ENCODE peak calls at places on chromosomes 1 and 21, in seven cellular contexts. One of them, this sample, is unnamed.

GRCh38 chr1:43309626-43310025 is 8.8 kb downstream of the TIE1 start:
- DNase-seq in activated CD8-positive, alpha-beta memory T cell treated with anti-CD3 and anti-CD28 coated beads, Interleukin-2, amount 10 ng/mL, durations not matched to agents 7 days and 5 days: no peak
- DNase-seq in lung: no peak
- DNase-seq in activated CD8-positive, alpha-beta T cell treated with anti-CD3 and anti-CD28 coated beads for 36 hours: no peak
- DNase-seq in epithelial cell of esophagus: peak; percentile 37
- DNase-seq in GM23248: peak; percentile 42
- DNase-seq in SW480: no peak
- DNase-seq in this sample: no peak

GRCh38 chr21:41666641-41667051 is 100.2 kb downstream of the RIPK4 start:
- DNase-seq in activated CD8-positive, alpha-beta memory T cell treated with anti-CD3 and anti-CD28 coated beads, Interleukin-2, amount 10 ng/mL, durations not matched to agents 7 days and 5 days: no peak
- DNase-seq in lung: no peak
- DNase-seq in activated CD8-positive, alpha-beta T cell treated with anti-CD3 and anti-CD28 coated beads for 36 hours: no peak
- DNase-seq in epithelial cell of esophagus: no peak
- DNase-seq in GM23248: no peak
- DNase-seq in SW480: no peak
- DNase-seq in this sample: no peak

GRCh38 chr1:104991702-104992101 is 1242.0 kb downstream of the AMY1C start:
- DNase-seq in activated CD8-positive, alpha-beta memory T cell treated with anti-CD3 and anti-CD28 coated beads, Interleukin-2, amount 10 ng/mL, durations not matched to agents 7 days and 5 days: no peak
- DNase-seq in lung: no peak
- DNase-seq in activated CD8-positive, alpha-beta T cell treated with anti-CD3 and anti-CD28 coated beads for 36 hours: no peak
- DNase-seq in epithelial cell of esophagus: peak; percentile 39
- DNase-seq in GM23248: no peak
- DNase-seq in SW480: no peak
- DNase-seq in this sample: no peak

GRCh38 chr1:110210604-110211502 is 739 bp downstream of the KCNC4 start:
- DNase-seq in activated CD8-positive, alpha-beta memory T cell treated with anti-CD3 and anti-CD28 coated beads, Interleukin-2, amount 10 ng/mL, durations not matched to agents 7 days and 5 days: peak; percentile 72
- DNase-seq in lung: peak; percentile 35
- DNase-seq in activated CD8-positive, alpha-beta T cell treated with anti-CD3 and anti-CD28 coated beads for 36 hours: peak; percentile 72
- DNase-seq in epithelial cell of esophagus: peak; percentile 45
- DNase-seq in GM23248: peak; percentile 74
- DNase-seq in SW480: peak; percentile 52
- DNase-seq in this sample: peak; percentile 70

GRCh38 chr21:26719750-26720149 is 125.5 kb downstream of the ADAMTS1 start:
- DNase-seq in activated CD8-positive, alpha-beta memory T cell treated with anti-CD3 and anti-CD28 coated beads, Interleukin-2, amount 10 ng/mL, durations not matched to agents 7 days and 5 days: no peak
- DNase-seq in lung: no peak
- DNase-seq in activated CD8-positive, alpha-beta T cell treated with anti-CD3 and anti-CD28 coated beads for 36 hours: no peak
- DNase-seq in epithelial cell of esophagus: no peak
- DNase-seq in GM23248: no peak
- DNase-seq in SW480: no peak
- DNase-seq in this sample: no peak

GRCh38 chr1:233459470-233459945 is 132.0 kb downstream of the MAP3K21 start:
- DNase-seq in activated CD8-positive, alpha-beta memory T cell treated with anti-CD3 and anti-CD28 coated beads, Interleukin-2, amount 10 ng/mL, durations not matched to agents 7 days and 5 days: no peak
- DNase-seq in lung: no peak
- DNase-seq in activated CD8-positive, alpha-beta T cell treated with anti-CD3 and anti-CD28 coated beads for 36 hours: peak; percentile 6
- DNase-seq in epithelial cell of esophagus: no peak
- DNase-seq in GM23248: no peak
- DNase-seq in SW480: no peak
- DNase-seq in this sample: peak; percentile 24

GRCh38 chr1:19437911-19438310 is 47.4 kb downstream of the CAPZB start:
- DNase-seq in activated CD8-positive, alpha-beta memory T cell treated with anti-CD3 and anti-CD28 coated beads, Interleukin-2, amount 10 ng/mL, durations not matched to agents 7 days and 5 days: no peak
- DNase-seq in lung: no peak
- DNase-seq in activated CD8-positive, alpha-beta T cell treated with anti-CD3 and anti-CD28 coated beads for 36 hours: no peak
- DNase-seq in epithelial cell of esophagus: no peak
- DNase-seq in GM23248: no peak
- DNase-seq in SW480: no peak
- DNase-seq in this sample: no peak

GRCh38 chr21:46054447-46054846 is 43.5 kb upstream of the COL6A2 start:
- DNase-seq in activated CD8-positive, alpha-beta memory T cell treated with anti-CD3 and anti-CD28 coated beads, Interleukin-2, amount 10 ng/mL, durations not matched to agents 7 days and 5 days: no peak
- DNase-seq in lung: no peak
- DNase-seq in activated CD8-positive, alpha-beta T cell treated with anti-CD3 and anti-CD28 coated beads for 36 hours: no peak
- DNase-seq in epithelial cell of esophagus: no peak
- DNase-seq in GM23248: peak; percentile 72
- DNase-seq in SW480: no peak
- DNase-seq in this sample: no peak

GRCh38 chr1:24822887-24823286 is 77.6 kb downstream of the CLIC4 start:
- DNase-seq in activated CD8-positive, alpha-beta memory T cell treated with anti-CD3 and anti-CD28 coated beads, Interleukin-2, amount 10 ng/mL, durations not matched to agents 7 days and 5 days: no peak
- DNase-seq in lung: no peak
- DNase-seq in activated CD8-positive, alpha-beta T cell treated with anti-CD3 and anti-CD28 coated beads for 36 hours: no peak
- DNase-seq in epithelial cell of esophagus: no peak
- DNase-seq in GM23248: no peak
- DNase-seq in SW480: no peak
- DNase-seq in this sample: no peak

GRCh38 chr1:231626535-231626950 is at the start of gene DISC1:
- DNase-seq in activated CD8-positive, alpha-beta memory T cell treated with anti-CD3 and anti-CD28 coated beads, Interleukin-2, amount 10 ng/mL, durations not matched to agents 7 days and 5 days: peak; percentile 84
- DNase-seq in lung: peak; percentile 78
- DNase-seq in activated CD8-positive, alpha-beta T cell treated with anti-CD3 and anti-CD28 coated beads for 36 hours: peak; percentile 79
- DNase-seq in epithelial cell of esophagus: peak; percentile 76
- DNase-seq in GM23248: peak; percentile 85
- DNase-seq in SW480: peak; percentile 52
- DNase-seq in this sample: peak; percentile 78

GRCh38 chr1:156860113-156860638 is 489 bp upstream of the NTRK1 start:
- DNase-seq in activated CD8-positive, alpha-beta memory T cell treated with anti-CD3 and anti-CD28 coated beads, Interleukin-2, amount 10 ng/mL, durations not matched to agents 7 days and 5 days: peak; percentile 69
- DNase-seq in lung: no peak
- DNase-seq in activated CD8-positive, alpha-beta T cell treated with anti-CD3 and anti-CD28 coated beads for 36 hours: peak; percentile 64
- DNase-seq in epithelial cell of esophagus: peak; percentile 42
- DNase-seq in GM23248: peak; percentile 77
- DNase-seq in SW480: peak; percentile 30
- DNase-seq in this sample: peak; percentile 66

GRCh38 chr1:29679828-29680558 is 443.7 kb downstream of the PTPRU start:
- DNase-seq in activated CD8-positive, alpha-beta memory T cell treated with anti-CD3 and anti-CD28 coated beads, Interleukin-2, amount 10 ng/mL, durations not matched to agents 7 days and 5 days: peak; percentile 12
- DNase-seq in lung: peak; percentile 22
- DNase-seq in activated CD8-positive, alpha-beta T cell treated with anti-CD3 and anti-CD28 coated beads for 36 hours: no peak
- DNase-seq in epithelial cell of esophagus: no peak
- DNase-seq in GM23248: no peak
- DNase-seq in SW480: no peak
- DNase-seq in this sample: no peak

GRCh38 chr1:109089242-109090015 is 1.1 kb upstream of the TMEM167B start:
- DNase-seq in activated CD8-positive, alpha-beta memory T cell treated with anti-CD3 and anti-CD28 coated beads, Interleukin-2, amount 10 ng/mL, durations not matched to agents 7 days and 5 days: peak; percentile 57
- DNase-seq in lung: peak; percentile 59
- DNase-seq in activated CD8-positive, alpha-beta T cell treated with anti-CD3 and anti-CD28 coated beads for 36 hours: peak; percentile 60
- DNase-seq in epithelial cell of esophagus: peak; percentile 74
- DNase-seq in GM23248: peak; percentile 86
- DNase-seq in SW480: no peak
- DNase-seq in this sample: peak; percentile 49

GRCh38 chr1:234613128-234613875 is 3.3 kb upstream of the IRF2BP2 start:
- DNase-seq in activated CD8-positive, alpha-beta memory T cell treated with anti-CD3 and anti-CD28 coated beads, Interleukin-2, amount 10 ng/mL, durations not matched to agents 7 days and 5 days: no peak
- DNase-seq in lung: no peak
- DNase-seq in activated CD8-positive, alpha-beta T cell treated with anti-CD3 and anti-CD28 coated beads for 36 hours: no peak
- DNase-seq in epithelial cell of esophagus: peak; percentile 60
- DNase-seq in GM23248: peak; percentile 91
- DNase-seq in SW480: peak; percentile 74
- DNase-seq in this sample: no peak

GRCh38 chr1:65949230-65949626 is 156.5 kb downstream of the PDE4B start:
- DNase-seq in activated CD8-positive, alpha-beta memory T cell treated with anti-CD3 and anti-CD28 coated beads, Interleukin-2, amount 10 ng/mL, durations not matched to agents 7 days and 5 days: no peak
- DNase-seq in lung: no peak
- DNase-seq in activated CD8-positive, alpha-beta T cell treated with anti-CD3 and anti-CD28 coated beads for 36 hours: no peak
- DNase-seq in epithelial cell of esophagus: no peak
- DNase-seq in GM23248: peak; percentile 20
- DNase-seq in SW480: no peak
- DNase-seq in this sample: no peak

GRCh38 chr1:161985301-161985825 is 38.3 kb downstream of the OLFML2B start:
- DNase-seq in activated CD8-positive, alpha-beta memory T cell treated with anti-CD3 and anti-CD28 coated beads, Interleukin-2, amount 10 ng/mL, durations not matched to agents 7 days and 5 days: no peak
- DNase-seq in lung: no peak
- DNase-seq in activated CD8-positive, alpha-beta T cell treated with anti-CD3 and anti-CD28 coated beads for 36 hours: no peak
- DNase-seq in epithelial cell of esophagus: no peak
- DNase-seq in GM23248: peak; percentile 16
- DNase-seq in SW480: no peak
- DNase-seq in this sample: no peak

GRCh38 chr1:201172999-201173610 is 17.5 kb upstream of the IGFN1 start:
- DNase-seq in activated CD8-positive, alpha-beta memory T cell treated with anti-CD3 and anti-CD28 coated beads, Interleukin-2, amount 10 ng/mL, durations not matched to agents 7 days and 5 days: no peak
- DNase-seq in lung: no peak
- DNase-seq in activated CD8-positive, alpha-beta T cell treated with anti-CD3 and anti-CD28 coated beads for 36 hours: peak; percentile 37
- DNase-seq in epithelial cell of esophagus: peak; percentile 93
- DNase-seq in GM23248: peak; percentile 57
- DNase-seq in SW480: no peak
- DNase-seq in this sample: peak; percentile 48

GRCh38 chr1:66380452-66381212 is 153.3 kb upstream of the SGIP1 start:
- DNase-seq in activated CD8-positive, alpha-beta memory T cell treated with anti-CD3 and anti-CD28 coated beads, Interleukin-2, amount 10 ng/mL, durations not matched to agents 7 days and 5 days: no peak
- DNase-seq in lung: no peak
- DNase-seq in activated CD8-positive, alpha-beta T cell treated with anti-CD3 and anti-CD28 coated beads for 36 hours: peak; percentile 51
- DNase-seq in epithelial cell of esophagus: no peak
- DNase-seq in GM23248: peak; percentile 45
- DNase-seq in SW480: no peak
- DNase-seq in this sample: peak; percentile 62

GRCh38 chr1:113542221-113542701 is 151.9 kb downstream of the MAGI3 start:
- DNase-seq in activated CD8-positive, alpha-beta memory T cell treated with anti-CD3 and anti-CD28 coated beads, Interleukin-2, amount 10 ng/mL, durations not matched to agents 7 days and 5 days: no peak
- DNase-seq in lung: no peak
- DNase-seq in activated CD8-positive, alpha-beta T cell treated with anti-CD3 and anti-CD28 coated beads for 36 hours: no peak
- DNase-seq in epithelial cell of esophagus: peak; percentile 95
- DNase-seq in GM23248: peak; percentile 88
- DNase-seq in SW480: peak; percentile 52
- DNase-seq in this sample: no peak

GRCh38 chr1:69401894-69402293 is 165.8 kb upstream of the LRRC7 start:
- DNase-seq in activated CD8-positive, alpha-beta memory T cell treated with anti-CD3 and anti-CD28 coated beads, Interleukin-2, amount 10 ng/mL, durations not matched to agents 7 days and 5 days: no peak
- DNase-seq in lung: no peak
- DNase-seq in activated CD8-positive, alpha-beta T cell treated with anti-CD3 and anti-CD28 coated beads for 36 hours: no peak
- DNase-seq in epithelial cell of esophagus: peak; percentile 5
- DNase-seq in GM23248: peak; percentile 0
- DNase-seq in SW480: no peak
- DNase-seq in this sample: no peak

GRCh38 chr21:45330075-45330781 is 42.5 kb upstream of the POFUT2 start:
- DNase-seq in activated CD8-positive, alpha-beta memory T cell treated with anti-CD3 and anti-CD28 coated beads, Interleukin-2, amount 10 ng/mL, durations not matched to agents 7 days and 5 days: no peak
- DNase-seq in lung: peak; percentile 88
- DNase-seq in activated CD8-positive, alpha-beta T cell treated with anti-CD3 and anti-CD28 coated beads for 36 hours: no peak
- DNase-seq in epithelial cell of esophagus: peak; percentile 74
- DNase-seq in GM23248: peak; percentile 88
- DNase-seq in SW480: peak; percentile 83
- DNase-seq in this sample: no peak

GRCh38 chr1:29682171-29682917 is 446.0 kb downstream of the PTPRU start:
- DNase-seq in activated CD8-positive, alpha-beta memory T cell treated with anti-CD3 and anti-CD28 coated beads, Interleukin-2, amount 10 ng/mL, durations not matched to agents 7 days and 5 days: peak; percentile 27
- DNase-seq in lung: peak; percentile 25
- DNase-seq in activated CD8-positive, alpha-beta T cell treated with anti-CD3 and anti-CD28 coated beads for 36 hours: no peak
- DNase-seq in epithelial cell of esophagus: no peak
- DNase-seq in GM23248: no peak
- DNase-seq in SW480: no peak
- DNase-seq in this sample: no peak

GRCh38 chr1:11778844-11779623 is 17.0 kb downstream of the C1orf167 start:
- DNase-seq in activated CD8-positive, alpha-beta memory T cell treated with anti-CD3 and anti-CD28 coated beads, Interleukin-2, amount 10 ng/mL, durations not matched to agents 7 days and 5 days: no peak
- DNase-seq in lung: no peak
- DNase-seq in activated CD8-positive, alpha-beta T cell treated with anti-CD3 and anti-CD28 coated beads for 36 hours: no peak
- DNase-seq in epithelial cell of esophagus: no peak
- DNase-seq in GM23248: no peak
- DNase-seq in SW480: no peak
- DNase-seq in this sample: no peak

GRCh38 chr1:204726478-204726877 is 40.9 kb upstream of the LRRN2 start:
- DNase-seq in activated CD8-positive, alpha-beta memory T cell treated with anti-CD3 and anti-CD28 coated beads, Interleukin-2, amount 10 ng/mL, durations not matched to agents 7 days and 5 days: no peak
- DNase-seq in lung: no peak
- DNase-seq in activated CD8-positive, alpha-beta T cell treated with anti-CD3 and anti-CD28 coated beads for 36 hours: no peak
- DNase-seq in epithelial cell of esophagus: peak; percentile 74
- DNase-seq in GM23248: peak; percentile 52
- DNase-seq in SW480: peak; percentile 80
- DNase-seq in this sample: no peak

GRCh38 chr1:225953315-225953714 is 12.3 kb upstream of the LEFTY2 start:
- DNase-seq in activated CD8-positive, alpha-beta memory T cell treated with anti-CD3 and anti-CD28 coated beads, Interleukin-2, amount 10 ng/mL, durations not matched to agents 7 days and 5 days: no peak
- DNase-seq in lung: no peak
- DNase-seq in activated CD8-positive, alpha-beta T cell treated with anti-CD3 and anti-CD28 coated beads for 36 hours: no peak
- DNase-seq in epithelial cell of esophagus: no peak
- DNase-seq in GM23248: no peak
- DNase-seq in SW480: no peak
- DNase-seq in this sample: no peak

GRCh38 chr1:91546876-91547275 is 46.2 kb downstream of the CDC7 start:
- DNase-seq in activated CD8-positive, alpha-beta memory T cell treated with anti-CD3 and anti-CD28 coated beads, Interleukin-2, amount 10 ng/mL, durations not matched to agents 7 days and 5 days: no peak
- DNase-seq in lung: no peak
- DNase-seq in activated CD8-positive, alpha-beta T cell treated with anti-CD3 and anti-CD28 coated beads for 36 hours: no peak
- DNase-seq in epithelial cell of esophagus: no peak
- DNase-seq in GM23248: no peak
- DNase-seq in SW480: no peak
- DNase-seq in this sample: no peak

GRCh38 chr1:85224734-85225623 is 24.2 kb upstream of the SYDE2 start:
- DNase-seq in activated CD8-positive, alpha-beta memory T cell treated with anti-CD3 and anti-CD28 coated beads, Interleukin-2, amount 10 ng/mL, durations not matched to agents 7 days and 5 days: no peak
- DNase-seq in lung: peak; percentile 61
- DNase-seq in activated CD8-positive, alpha-beta T cell treated with anti-CD3 and anti-CD28 coated beads for 36 hours: no peak
- DNase-seq in epithelial cell of esophagus: peak; percentile 88
- DNase-seq in GM23248: no peak
- DNase-seq in SW480: no peak
- DNase-seq in this sample: no peak

GRCh38 chr21:34558960-34559631 is 47.1 kb upstream of the KCNE1 start:
- DNase-seq in activated CD8-positive, alpha-beta memory T cell treated with anti-CD3 and anti-CD28 coated beads, Interleukin-2, amount 10 ng/mL, durations not matched to agents 7 days and 5 days: no peak
- DNase-seq in lung: no peak
- DNase-seq in activated CD8-positive, alpha-beta T cell treated with anti-CD3 and anti-CD28 coated beads for 36 hours: no peak
- DNase-seq in epithelial cell of esophagus: peak; percentile 24
- DNase-seq in GM23248: no peak
- DNase-seq in SW480: no peak
- DNase-seq in this sample: no peak

GRCh38 chr1:93288558-93288957 is 57.1 kb upstream of the DR1 start:
- DNase-seq in activated CD8-positive, alpha-beta memory T cell treated with anti-CD3 and anti-CD28 coated beads, Interleukin-2, amount 10 ng/mL, durations not matched to agents 7 days and 5 days: no peak
- DNase-seq in lung: peak; percentile 30
- DNase-seq in activated CD8-positive, alpha-beta T cell treated with anti-CD3 and anti-CD28 coated beads for 36 hours: no peak
- DNase-seq in epithelial cell of esophagus: peak; percentile 21
- DNase-seq in GM23248: peak; percentile 11
- DNase-seq in SW480: no peak
- DNase-seq in this sample: no peak

GRCh38 chr1:54405894-54406293 is 300 bp downstream of the SSBP3 start:
- DNase-seq in activated CD8-positive, alpha-beta memory T cell treated with anti-CD3 and anti-CD28 coated beads, Interleukin-2, amount 10 ng/mL, durations not matched to agents 7 days and 5 days: no peak
- DNase-seq in lung: no peak
- DNase-seq in activated CD8-positive, alpha-beta T cell treated with anti-CD3 and anti-CD28 coated beads for 36 hours: peak; percentile 11
- DNase-seq in epithelial cell of esophagus: peak; percentile 26
- DNase-seq in GM23248: peak; percentile 54
- DNase-seq in SW480: no peak
- DNase-seq in this sample: no peak

GRCh38 chr1:229822026-229822425 is 196.0 kb downstream of the URB2 start:
- DNase-seq in activated CD8-positive, alpha-beta memory T cell treated with anti-CD3 and anti-CD28 coated beads, Interleukin-2, amount 10 ng/mL, durations not matched to agents 7 days and 5 days: no peak
- DNase-seq in lung: no peak
- DNase-seq in activated CD8-positive, alpha-beta T cell treated with anti-CD3 and anti-CD28 coated beads for 36 hours: no peak
- DNase-seq in epithelial cell of esophagus: no peak
- DNase-seq in GM23248: no peak
- DNase-seq in SW480: no peak
- DNase-seq in this sample: no peak

GRCh38 chr1:3618576-3618903 is 6.3 kb upstream of the TPRG1L start:
- DNase-seq in activated CD8-positive, alpha-beta memory T cell treated with anti-CD3 and anti-CD28 coated beads, Interleukin-2, amount 10 ng/mL, durations not matched to agents 7 days and 5 days: no peak
- DNase-seq in lung: no peak
- DNase-seq in activated CD8-positive, alpha-beta T cell treated with anti-CD3 and anti-CD28 coated beads for 36 hours: no peak
- DNase-seq in epithelial cell of esophagus: no peak
- DNase-seq in GM23248: no peak
- DNase-seq in SW480: no peak
- DNase-seq in this sample: no peak

GRCh38 chr1:30058966-30059365 is 664.4 kb downstream of the MATN1 start:
- DNase-seq in activated CD8-positive, alpha-beta memory T cell treated with anti-CD3 and anti-CD28 coated beads, Interleukin-2, amount 10 ng/mL, durations not matched to agents 7 days and 5 days: no peak
- DNase-seq in lung: no peak
- DNase-seq in activated CD8-positive, alpha-beta T cell treated with anti-CD3 and anti-CD28 coated beads for 36 hours: no peak
- DNase-seq in epithelial cell of esophagus: peak; percentile 55
- DNase-seq in GM23248: peak; percentile 93
- DNase-seq in SW480: peak; percentile 27
- DNase-seq in this sample: no peak

GRCh38 chr1:68442822-68443556 is 6.8 kb downstream of the RPE65 start:
- DNase-seq in activated CD8-positive, alpha-beta memory T cell treated with anti-CD3 and anti-CD28 coated beads, Interleukin-2, amount 10 ng/mL, durations not matched to agents 7 days and 5 days: no peak
- DNase-seq in lung: no peak
- DNase-seq in activated CD8-positive, alpha-beta T cell treated with anti-CD3 and anti-CD28 coated beads for 36 hours: peak; percentile 29
- DNase-seq in epithelial cell of esophagus: peak; percentile 88
- DNase-seq in GM23248: peak; percentile 87
- DNase-seq in SW480: peak; percentile 65
- DNase-seq in this sample: peak; percentile 9